ENCODE peak calls at places on chromosome 9, in five cellular contexts. H is heart left ventricle; K is effector memory CD4-positive, alpha-beta T cell; F is PC-9; P is ovary. Z is an unnamed sample.

GRCh38 chr9:123335227-123335985 is 20.6 kb upstream of the CRB2 start:
- DNase-seq in F (peak; percentile 24), P (no peak), K (no peak), H (no peak), Z (peak; percentile 76)

GRCh38 chr9:90299963-90300362 is 342.7 kb downstream of the DIRAS2 start:
- DNase-seq in H (no peak), K (no peak), P (no peak), F (no peak), Z (no peak)

GRCh38 chr9:115216873-115217272 is 98.9 kb upstream of the TNC start:
- DNase-seq in H (no peak), F (no peak), K (no peak), P (no peak), Z (no peak)

GRCh38 chr9:32581512-32582143 is 8.7 kb upstream of the NDUFB6 start:
- DNase-seq in P (no peak), K (no peak), H (no peak), F (peak; percentile 20), Z (peak; percentile 81)

GRCh38 chr9:3658964-3659363 is 133.2 kb upstream of the RFX3 start:
- DNase-seq in K (no peak), F (no peak), P (no peak), H (no peak), Z (no peak)

GRCh38 chr9:131474711-131475110 is 28.0 kb upstream of the POMT1 start:
- DNase-seq in F (no peak), K (no peak), P (peak; percentile 39), H (no peak), Z (no peak)

GRCh38 chr9:3740690-3741419 is 215.1 kb upstream of the RFX3 start:
- DNase-seq in P (no peak), K (no peak), H (no peak), F (peak; percentile 25), Z (no peak)

GRCh38 chr9:34623386-34624235 is 3.3 kb upstream of the DCTN3 start:
- DNase-seq in P (no peak), K (no peak), F (no peak), H (no peak), Z (no peak)

GRCh38 chr9:82201186-82201585 is 212.6 kb downstream of the SPATA31D1 start:
- DNase-seq in H (no peak), K (no peak), P (no peak), F (no peak), Z (no peak)

GRCh38 chr9:131140112-131140511 is 14.7 kb downstream of the NUP214 start:
- DNase-seq in P (no peak), H (no peak), F (no peak), K (no peak), Z (no peak)

GRCh38 chr9:75482566-75482965 is 394.3 kb downstream of the OSTF1 start:
- DNase-seq in F (no peak), H (no peak), K (no peak), P (no peak), Z (no peak)

GRCh38 chr9:104795857-104796256 is 31.9 kb downstream of the NIPSNAP3B start:
- DNase-seq in K (no peak), P (no peak), H (no peak), F (no peak), Z (no peak)

GRCh38 chr9:93040409-93040808 is 18.1 kb upstream of the SUSD3 start:
- DNase-seq in P (no peak), F (no peak), K (no peak), H (no peak), Z (no peak)

GRCh38 chr9:109910616-109911568 is 130.9 kb downstream of the PALM2AKAP2 start:
- DNase-seq in K (no peak), F (no peak), H (peak; percentile 38), P (no peak), Z (peak; percentile 67)
- H3K4me1 ChIP-seq in K (no peaks in the 10 kb centered on the region), F (peaks cover 28% of the 10 kb centered on the region), H (peaks cover 64% of the 10 kb centered on the region), P (peaks cover 5% of the 10 kb centered on the region), Z (peaks cover 37% of the 10 kb centered on the region)

GRCh38 chr9:106220415-106220814 is 526.1 kb downstream of the TMEM38B start:
- DNase-seq in F (no peak), H (no peak), K (no peak), P (no peak), Z (no peak)
- H3K4me1 ChIP-seq in F (no peaks in the 10 kb centered on the region), H (no peaks in the 10 kb centered on the region), K (no peaks in the 10 kb centered on the region), P (no peaks in the 10 kb centered on the region), Z (no peaks in the 10 kb centered on the region)

GRCh38 chr9:137354845-137355420 is 52.9 kb upstream of the NRARP start:
- DNase-seq in K (no peak), P (no peak), F (no peak), H (no peak), Z (no peak)
- H3K4me1 ChIP-seq in K (no peaks in the 10 kb centered on the region), P (no peaks in the 10 kb centered on the region), F (no peaks in the 10 kb centered on the region), H (no peaks in the 10 kb centered on the region), Z (no peaks in the 10 kb centered on the region)

GRCh38 chr9:122332083-122332482 is 38.7 kb upstream of the PTGS1 start:
- DNase-seq in F (no peak), H (no peak), K (no peak), P (no peak), Z (no peak)
- H3K4me1 ChIP-seq in F (no peaks in the 10 kb centered on the region), H (peaks cover 14% of the 10 kb centered on the region), K (no peaks in the 10 kb centered on the region), P (no peaks in the 10 kb centered on the region), Z (no peaks in the 10 kb centered on the region)

DNA sequence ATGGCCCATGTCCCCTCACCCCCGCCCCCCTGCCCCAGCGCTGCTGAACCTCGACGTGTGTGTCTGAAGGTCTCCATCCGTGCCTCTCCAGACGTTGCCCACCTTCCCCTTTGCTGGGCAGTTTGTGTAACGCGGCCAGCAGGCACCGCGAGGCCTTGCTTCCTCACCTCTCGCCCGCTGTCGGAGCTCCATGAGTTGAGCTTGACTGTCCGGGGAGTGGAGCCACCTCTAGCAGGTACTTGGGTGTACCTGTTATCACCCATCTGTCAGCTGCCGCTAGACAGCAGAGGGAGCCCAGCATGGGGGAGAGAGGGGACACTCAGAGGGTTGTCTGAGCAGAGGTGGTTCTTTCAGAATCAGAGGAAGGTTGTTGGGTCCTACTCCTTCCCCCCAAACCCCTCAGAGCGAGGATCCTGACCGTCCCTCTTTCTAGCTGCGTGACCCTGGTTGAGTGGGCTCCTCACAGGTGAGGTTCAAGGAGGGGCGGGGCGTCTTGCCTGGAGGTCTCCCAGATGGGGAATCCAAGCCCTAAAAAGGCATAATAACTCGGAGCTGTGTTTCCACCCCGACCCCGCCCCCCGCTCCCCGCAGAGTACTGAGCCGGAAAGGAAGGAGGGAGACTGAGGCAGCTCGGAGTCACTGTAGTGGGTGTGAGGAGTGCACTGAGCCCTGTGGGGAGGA is 184.8 kb downstream of the C9orf50 start:
- DNase-seq in K (no peak), F (no peak), P (no peak), H (no peak), Z (no peak)
- H3K4me1 ChIP-seq in K (peaks cover 21% of the 10 kb centered on the region), F (no peaks in the 10 kb centered on the region), P (peaks cover 12% of the 10 kb centered on the region), H (peaks cover 24% of the 10 kb centered on the region), Z (peaks cover 19% of the 10 kb centered on the region)

DNA sequence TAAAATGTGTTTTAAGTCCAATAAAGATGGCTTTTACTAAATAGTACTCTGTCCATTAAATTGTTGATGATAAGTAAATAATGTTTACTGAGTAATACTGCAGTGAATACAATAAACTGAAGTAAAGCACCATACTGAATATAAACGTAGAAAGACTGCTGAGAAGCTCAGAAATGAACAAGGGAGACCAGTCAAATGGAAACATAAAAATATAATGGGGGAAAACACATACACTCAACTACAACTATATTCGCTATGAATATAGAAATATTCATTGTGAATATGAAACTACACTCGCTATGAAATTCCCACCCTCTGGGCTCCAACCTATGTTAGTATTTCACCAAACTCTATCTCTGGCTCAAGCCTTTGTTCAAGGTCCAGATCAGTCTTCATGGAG is 41.9 kb upstream of the UBQLN1 start:
- DNase-seq in K (no peak), P (no peak), F (no peak), H (no peak), Z (no peak)
- H3K4me1 ChIP-seq in K (no peaks in the 10 kb centered on the region), P (no peaks in the 10 kb centered on the region), F (no peaks in the 10 kb centered on the region), H (no peaks in the 10 kb centered on the region), Z (no peaks in the 10 kb centered on the region)

GRCh38 chr9:120870206-120870605 is 6.8 kb downstream of the PHF19 start:
- DNase-seq in P (no peak), K (no peak), H (no peak), F (no peak), Z (no peak)
- H3K4me1 ChIP-seq in P (peaks cover 6% of the 10 kb centered on the region), K (peaks cover 23% of the 10 kb centered on the region), H (peaks cover 20% of the 10 kb centered on the region), F (peaks cover 35% of the 10 kb centered on the region), Z (no peaks in the 10 kb centered on the region)

DNA sequence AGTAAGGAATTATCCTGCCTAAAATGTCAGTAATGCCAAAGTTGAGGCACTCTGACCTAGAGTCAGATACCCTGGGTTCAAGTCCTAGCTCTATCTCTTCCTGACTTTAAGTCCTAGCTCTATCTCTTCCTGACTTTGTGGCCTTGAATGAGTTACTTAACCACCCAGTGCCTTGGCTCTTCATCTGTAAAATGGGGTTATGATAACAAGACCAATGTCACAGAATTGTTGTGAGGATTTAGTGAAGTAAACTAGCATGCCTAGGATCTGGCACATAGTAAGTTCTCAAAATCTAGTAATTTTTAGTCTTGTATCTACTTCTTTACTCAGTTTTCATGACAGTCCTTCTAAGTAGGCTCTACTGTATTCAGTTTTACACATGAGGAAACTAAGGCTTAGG is 2.0 kb downstream of the TRIM32 start:
- DNase-seq in H (no peak), P (no peak), F (no peak), K (no peak), Z (no peak)
- H3K4me1 ChIP-seq in H (peaks cover 48% of the 10 kb centered on the region), P (peaks cover 14% of the 10 kb centered on the region), F (peaks cover 57% of the 10 kb centered on the region), K (peaks cover 19% of the 10 kb centered on the region), Z (peaks cover 3% of the 10 kb centered on the region)

GRCh38 chr9:129548571-129549135 is 72.2 kb downstream of the C9orf50 start:
- DNase-seq in K (no peak), F (no peak), P (peak; percentile 66), H (peak; percentile 61), Z (no peak)
- H3K4me1 ChIP-seq in K (peaks cover 3% of the 10 kb centered on the region), F (peaks cover 4% of the 10 kb centered on the region), P (peaks cover 4% of the 10 kb centered on the region), H (peaks cover 26% of the 10 kb centered on the region), Z (no peaks in the 10 kb centered on the region)

Z was measured in cardiac muscle cell.